ENCODE peak calls at places on chromosome 11, in four cellular contexts. W, B, Z and M are unnamed samples.

GRCh38 chr11:46492540-46492939 is 101.0 kb upstream of the CHRM4 start:
- DNase-seq in W (no peak), B (no peak), Z (no peak), M (no peak)

GRCh38 chr11:77351281-77351905 is 49.9 kb upstream of the GDPD4 start:
- DNase-seq in Z (no peak), W (peak), B (no peak), M (no peak)

GRCh38 chr11:75453916-75454655 is 21.1 kb upstream of the KLHL35 start:
- DNase-seq in W (peak), B (no peak), Z (no peak), M (no peak)

GRCh38 chr11:6735306-6735705 is 36.5 kb downstream of the OR2AG2 start:
- DNase-seq in B (no peak), W (no peak), Z (no peak), M (no peak)

GRCh38 chr11:118928870-118929495 is 3.3 kb upstream of the BCL9L start:
- DNase-seq in B (peak), Z (no peak), W (peak), M (peak)

GRCh38 chr11:28521075-28521474 is 412.9 kb downstream of the METTL15 start:
- DNase-seq in Z (no peak), W (peak), B (no peak), M (no peak)

GRCh38 chr11:8025123-8025522 is 38.0 kb downstream of the EIF3F start:
- DNase-seq in Z (peak), B (peak), W (peak), M (no peak)

GRCh38 chr11:107018902-107019493 is 722 bp upstream of the GUCY1A2 start:
- DNase-seq in W (peak), B (peak), Z (peak), M (peak)

GRCh38 chr11:10600570-10601248 is 32.2 kb upstream of the LYVE1 start:
- DNase-seq in W (no peak), Z (no peak), B (no peak), M (no peak)

GRCh38 chr11:71081704-71082230 is 170.6 kb downstream of the SHANK2 start:
- DNase-seq in Z (no peak), B (no peak), W (no peak), M (no peak)

GRCh38 chr11:8381871-8382396 is 118.3 kb upstream of the LMO1 start:
- DNase-seq in W (no peak), Z (no peak), B (no peak), M (no peak)

GRCh38 chr11:8566613-8567210 is 27.3 kb downstream of the STK33 start:
- DNase-seq in W (peak), Z (no peak), B (no peak), M (peak)

GRCh38 chr11:100963375-100963774 is 166.2 kb downstream of the PGR start:
- DNase-seq in B (no peak), Z (no peak), W (peak), M (no peak)

GRCh38 chr11:67641302-67642147 is 2.0 kb upstream of the TBX10 start:
- DNase-seq in B (no peak), W (no peak), Z (no peak), M (no peak)

GRCh38 chr11:118016094-118016493 is 29.9 kb downstream of the IL10RA start:
- DNase-seq in W (no peak), B (no peak), Z (no peak), M (no peak)

GRCh38 chr11:86938900-86939880 is 16.0 kb downstream of the FZD4 start:
- DNase-seq in W (peak), B (no peak), Z (no peak), M (peak)

GRCh38 chr11:32586576-32587190 is 3.1 kb downstream of the EIF3M start:
- DNase-seq in W (peak), B (no peak), Z (no peak), M (peak)

GRCh38 chr11:72939031-72939430 is 124.8 kb downstream of the ATG16L2 start:
- DNase-seq in B (no peak), W (no peak), Z (no peak), M (no peak)

GRCh38 chr11:122741613-122742012 is 86.1 kb downstream of the UBASH3B start:
- DNase-seq in Z (no peak), W (peak), B (no peak), M (no peak)

GRCh38 chr11:29119691-29120328 is 897.0 kb downstream of the KCNA4 start:
- DNase-seq in B (no peak), W (peak), Z (no peak), M (no peak)

GRCh38 chr11:12359761-12360160 is 17.6 kb upstream of the PARVA start:
- DNase-seq in W (peak), Z (no peak), B (no peak), M (no peak)

GRCh38 chr11:12358302-12359188 is 18.8 kb upstream of the PARVA start:
- DNase-seq in W (no peak), B (no peak), Z (no peak), M (no peak)

GRCh38 chr11:12356944-12357655 is 20.3 kb upstream of the PARVA start:
- DNase-seq in W (no peak), B (no peak), Z (no peak), M (peak)

GRCh38 chr11:12353534-12353933 is 23.8 kb upstream of the PARVA start:
- DNase-seq in B (no peak), Z (no peak), W (no peak), M (no peak)

DNA sequence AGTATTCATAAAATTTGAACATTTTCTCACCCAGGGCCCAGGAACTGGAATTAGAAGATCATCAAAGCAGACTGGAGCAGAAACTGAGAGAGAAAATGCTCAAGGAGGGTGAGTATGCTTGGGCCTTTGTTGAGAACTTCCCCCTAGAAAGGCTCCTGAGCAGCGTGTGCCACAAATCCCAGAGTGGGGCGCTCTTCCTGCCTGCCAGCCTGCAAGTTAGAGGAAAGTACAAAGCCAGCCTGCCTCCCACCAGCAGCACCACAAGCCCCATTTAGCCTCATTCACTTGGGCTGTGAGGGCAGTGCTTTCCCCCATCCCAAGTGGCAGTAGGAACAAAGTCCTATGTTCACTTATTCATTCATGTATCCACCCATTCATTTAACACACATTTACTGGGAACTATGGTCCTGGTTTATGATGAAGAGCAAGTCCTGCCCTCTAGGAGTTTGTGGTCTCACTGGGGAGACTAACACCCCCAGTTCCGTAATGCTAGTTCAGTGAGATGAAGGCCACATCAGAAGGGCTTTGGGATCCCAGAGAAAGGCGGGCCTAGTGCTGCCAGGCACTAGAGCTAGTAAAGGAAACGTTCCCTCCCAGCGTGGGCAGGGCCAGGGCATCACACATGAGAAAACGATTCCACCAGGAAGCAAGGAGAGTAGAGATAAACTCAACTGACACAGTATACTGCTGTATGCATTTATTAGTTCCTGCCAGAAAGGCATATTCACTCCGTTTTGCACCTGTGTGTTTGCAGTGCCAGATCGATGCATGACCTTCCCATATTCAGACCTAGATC is 22.4 kb upstream of the PARVA start:
- DNase-seq in Z (no peak), B (no peak), W (no peak), M (peak)
- H3K56ac ChIP-seq in Z (no peak), B (no peak), W (no peak), M (no peak)

DNA sequence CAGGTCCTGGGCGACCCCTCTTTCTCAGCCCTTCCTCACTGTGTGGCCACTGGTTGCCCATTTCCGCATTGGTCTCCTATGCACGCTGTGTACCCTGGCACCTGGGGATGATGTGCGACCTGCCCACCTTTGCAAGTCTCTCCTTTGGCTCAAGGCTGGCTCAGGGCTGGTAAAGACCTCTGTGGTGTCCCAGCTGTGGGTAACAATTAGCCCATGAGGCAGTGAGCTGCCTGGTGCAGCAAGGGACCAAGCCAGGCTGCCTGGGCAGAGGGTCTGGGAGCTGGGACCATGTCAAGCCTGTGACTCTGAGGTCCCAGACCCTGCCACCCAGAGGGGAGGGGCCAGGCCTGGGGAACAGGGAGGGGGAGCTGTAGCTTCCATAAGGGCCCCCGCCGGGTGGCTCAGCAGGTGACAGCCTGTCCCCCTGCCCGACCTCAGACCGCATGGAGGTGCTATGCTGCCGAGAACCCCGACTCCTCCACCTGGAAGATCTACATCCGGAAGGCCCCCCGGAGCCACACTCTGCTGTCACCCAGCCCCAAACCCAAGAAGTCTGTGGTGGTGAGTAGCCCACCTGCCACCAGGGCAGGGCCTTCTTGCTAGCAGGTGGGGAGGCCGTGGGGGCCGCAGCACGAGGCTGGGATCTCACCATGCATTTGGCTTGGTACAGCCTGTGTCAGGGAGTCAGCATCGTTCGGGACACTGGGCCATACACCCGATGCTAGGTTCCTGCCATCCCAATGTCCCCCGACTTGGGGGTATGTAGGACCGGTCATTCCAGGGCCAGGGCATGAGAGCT is 112.5 kb downstream of the KCNQ1OT1 start:
- DNase-seq in B (no peak), W (no peak), Z (no peak), M (no peak)
- H2BK15ac ChIP-seq in B (no peak), W (no peak), Z (no peak), M (no peak)

DNA sequence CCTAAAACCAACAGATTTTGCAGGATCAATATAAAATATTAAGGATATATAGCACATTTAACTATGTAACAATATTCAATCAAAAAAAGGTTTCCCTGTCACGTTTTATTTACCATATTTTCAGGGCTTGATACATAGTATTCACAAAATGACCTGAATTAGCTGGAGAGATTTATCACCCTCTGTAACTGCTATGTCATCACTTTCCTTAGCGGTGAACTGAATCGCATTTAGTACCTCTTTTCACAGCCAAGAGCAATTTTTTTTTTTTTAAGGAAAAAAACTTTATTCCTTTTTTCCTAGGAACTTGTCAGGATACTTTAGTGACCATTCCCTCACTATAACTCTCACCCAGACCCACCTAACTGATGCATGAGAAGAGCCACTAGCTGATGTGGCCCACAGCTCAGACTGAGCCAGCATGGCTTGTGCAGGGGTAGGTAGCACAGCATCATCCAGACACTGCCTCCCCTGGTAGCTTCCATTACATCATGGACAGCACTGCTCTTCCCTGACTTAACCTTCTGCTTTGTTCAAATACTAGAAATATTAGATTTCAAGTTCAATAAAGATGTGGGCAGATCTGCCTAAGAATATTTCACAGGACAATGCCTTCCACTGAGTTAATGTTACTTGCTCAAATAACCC is 17.0 kb upstream of the GPR83 start:
- DNase-seq in B (no peak), Z (no peak), W (no peak), M (no peak)
- H4K5ac ChIP-seq in B (no peak), Z (no peak), W (no peak), M (no peak)

DNA sequence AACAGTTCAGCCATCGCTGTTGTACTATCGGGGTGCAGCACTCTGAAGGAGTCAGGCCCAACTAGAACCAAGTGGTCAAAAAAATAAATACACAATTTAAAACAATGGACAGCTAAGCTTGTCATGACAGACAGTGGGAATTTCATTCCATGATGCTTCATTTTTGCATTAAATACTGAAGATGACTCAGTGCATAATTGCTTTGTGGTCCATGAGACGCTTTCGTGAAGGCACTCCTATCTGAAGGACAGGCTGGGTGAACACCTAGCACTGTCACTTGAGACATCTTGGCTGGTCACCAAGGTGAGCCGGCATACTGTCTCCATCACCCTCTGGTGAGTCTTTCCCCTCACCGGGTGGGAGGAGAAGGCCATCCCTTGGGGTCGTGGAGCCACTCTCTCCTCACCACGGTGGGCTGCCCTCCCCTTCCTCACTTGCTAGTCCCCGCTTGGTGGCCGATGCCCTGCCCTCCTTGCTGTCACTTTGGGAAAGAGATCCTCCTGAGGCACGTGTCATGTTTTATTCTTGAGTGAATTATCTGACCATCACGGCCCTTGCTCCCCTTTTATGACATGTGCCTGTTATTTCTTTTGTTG is 4.9 kb upstream of the TESMIN start:
- DNase-seq in Z (no peak), W (peak), B (no peak), M (no peak)
- H3K56ac ChIP-seq in Z (no peak), W (no peak), B (no peak), M (no peak)

DNA sequence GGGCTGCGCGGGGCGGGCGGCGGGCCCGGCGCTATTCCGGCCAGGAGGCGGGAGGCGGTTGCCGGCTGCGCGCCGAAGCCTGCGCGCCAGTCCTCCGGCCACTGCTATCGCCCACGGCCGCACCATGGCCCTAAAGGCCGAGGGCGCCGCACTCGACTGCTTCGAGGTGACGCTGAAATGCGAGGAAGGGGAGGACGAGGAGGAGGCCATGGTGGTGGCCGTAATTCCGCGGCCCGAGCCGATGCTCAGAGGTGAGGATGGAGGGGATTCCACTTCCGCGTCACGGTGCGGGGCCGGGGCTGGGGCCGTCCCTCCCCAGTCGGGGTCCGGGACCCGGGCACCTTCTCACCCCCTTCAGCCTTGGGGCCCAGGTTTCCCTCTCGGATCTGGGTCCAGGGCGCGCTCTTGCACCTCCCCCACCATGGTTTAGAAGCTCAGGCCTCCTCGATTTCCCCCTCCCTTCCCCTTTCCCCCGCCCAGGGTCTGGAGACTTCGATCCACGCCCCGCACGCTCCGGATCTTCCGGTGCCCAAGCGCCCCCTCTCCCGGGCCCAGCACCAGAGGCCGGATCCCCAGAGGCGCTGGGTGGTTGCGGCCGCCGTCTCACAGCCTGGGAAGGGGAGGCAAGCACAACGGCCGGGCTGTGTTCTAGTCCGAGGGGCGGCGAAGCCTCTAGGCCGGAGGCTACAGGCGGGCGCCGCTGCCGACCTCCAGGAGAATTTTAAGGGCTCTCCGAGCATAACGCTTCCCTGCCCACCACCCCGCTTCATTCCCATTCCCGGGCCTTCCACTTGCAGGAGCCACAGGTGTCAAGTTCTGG is 517 bp downstream of the SPINDOC start:
- DNase-seq in B (peak), W (peak), Z (no peak), M (peak)
- H2BK15ac ChIP-seq in B (no peak), W (no peak), Z (no peak), M (no peak)

GRCh38 chr11:134013518-134013917 is 55.4 kb upstream of the JAM3 start:
- DNase-seq in Z (no peak), W (no peak), B (no peak), M (no peak)
- H4K5ac ChIP-seq in Z (no peak), W (no peak), B (no peak), M (no peak)